ENCODE peak calls at places on chromosomes 13 and 19, in ten cellular contexts. R, O, P, X, B, U, Q, H, I and L are unnamed samples.

GRCh38 chr13:86559915-86560314 is 760.7 kb upstream of the SLITRK6 start:
- DNase-seq in R (no peak), O (no peak), P (no peak), X (no peak), B (peak; percentile 57), U (peak; percentile 13), Q (no peak), H (no peak), I (no peak), L (no peak)

GRCh38 chr19:17873661-17874422 is 2.1 kb downstream of the SLC5A5 start:
- DNase-seq in R (no peak), O (no peak), P (peak; percentile 33), X (peak; percentile 76), B (no peak), U (peak; percentile 30), Q (peak; percentile 12), H (peak; percentile 75), I (peak; percentile 36), L (peak; percentile 71)

GRCh38 chr13:67369895-67370660 is 139.9 kb upstream of the PCDH9 start:
- DNase-seq in R (no peak), O (no peak), P (peak; percentile 13), X (no peak), B (no peak), U (peak; percentile 89), Q (no peak), H (no peak), I (peak; percentile 99), L (peak; percentile 13)

GRCh38 chr19:13132471-13133166 is 14.6 kb downstream of the NACC1 start:
- DNase-seq in R (no peak), O (no peak), P (peak; percentile 85), X (peak; percentile 71), B (no peak), U (peak; percentile 52), Q (no peak), H (no peak), I (peak; percentile 86), L (peak; percentile 85)

GRCh38 chr19:12840091-12841079 is 2.1 kb downstream of the MAST1 start:
- DNase-seq in R (no peak), O (peak; percentile 40), P (peak; percentile 65), X (peak; percentile 71), B (no peak), U (peak; percentile 62), Q (peak; percentile 31), H (no peak), I (peak; percentile 78), L (peak; percentile 86)

GRCh38 chr13:33730147-33730546 is 87.8 kb upstream of the RFC3 start:
- DNase-seq in R (no peak), O (no peak), P (no peak), X (no peak), B (no peak), U (no peak), Q (no peak), H (no peak), I (no peak), L (no peak)

GRCh38 chr19:4499318-4499717 is 19.0 kb downstream of the PLIN4 start:
- DNase-seq in R (no peak), O (no peak), P (no peak), X (no peak), B (no peak), U (no peak), Q (no peak), H (no peak), I (no peak), L (no peak)

GRCh38 chr19:57348136-57348535 is 2.9 kb upstream of the ZNF304 start:
- DNase-seq in R (no peak), O (no peak), P (peak; percentile 44), X (no peak), B (no peak), U (peak; percentile 71), Q (no peak), H (no peak), I (peak; percentile 29), L (peak; percentile 67)

GRCh38 chr13:40472427-40473220 is 193.8 kb downstream of the FOXO1 start:
- DNase-seq in R (no peak), O (no peak), P (no peak), X (no peak), B (no peak), U (no peak), Q (no peak), H (no peak), I (no peak), L (no peak)